ENCODE peak calls at places on chromosomes 1 and 21, in six cellular contexts. B is right cardiac atrium; K is left ventricle myocardium inferior; J is pancreas; N is CD8-positive, alpha-beta memory T cell; G is mesenchymal stem cell. S is an unnamed sample.

GRCh38 chr1:111856411-111857135 is 100.9 kb downstream of the DDX20 start:
- DNase-seq in B (no peak), K (no peak), J (no peak), N (no peak), G (no peak), S (no peak)

GRCh38 chr1:244834596-244835275 is 722 bp upstream of the COX20 start:
- DNase-seq in B (no peak), K (peak), J (peak), N (peak), G (peak), S (peak)

GRCh38 chr1:201624741-201625646 is 86.1 kb downstream of the NAV1 start:
- DNase-seq in B (no peak), K (no peak), J (no peak), N (no peak), G (peak), S (no peak)

GRCh38 chr1:227929746-227930472 is 17.8 kb downstream of the WNT9A start:
- DNase-seq in B (peak), K (no peak), J (peak), N (no peak), G (no peak), S (no peak)

GRCh38 chr1:115036814-115037535 is 7.3 kb downstream of the TSHB start:
- DNase-seq in B (no peak), K (no peak), J (no peak), N (no peak), G (no peak), S (no peak)

GRCh38 chr1:205230965-205231364 is 3.2 kb downstream of the TMCC2 start:
- DNase-seq in B (no peak), K (no peak), J (no peak), N (no peak), G (no peak), S (no peak)

GRCh38 chr1:156295391-156295947 is at the start of gene GLMP:
- DNase-seq in B (peak), K (peak), J (peak), N (peak), G (peak), S (peak)

GRCh38 chr1:109270623-109271317 is 12.2 kb downstream of the PSRC1 start:
- DNase-seq in B (no peak), K (peak), J (no peak), N (no peak), G (no peak), S (no peak)

GRCh38 chr1:66981679-66982078 is 56.9 kb downstream of the MIER1 start:
- DNase-seq in B (no peak), K (no peak), J (no peak), N (peak), G (peak), S (no peak)

GRCh38 chr1:66211521-66211920 is 322.4 kb upstream of the SGIP1 start:
- DNase-seq in B (no peak), K (no peak), J (no peak), N (no peak), G (no peak), S (no peak)

GRCh38 chr1:96845464-96845863 is 123.9 kb downstream of the PTBP2 start:
- DNase-seq in B (peak), K (no peak), J (peak), N (no peak), G (peak), S (no peak)

GRCh38 chr1:93811646-93812045 is 67.4 kb downstream of the DNTTIP2 start:
- DNase-seq in B (no peak), K (no peak), J (no peak), N (no peak), G (no peak), S (no peak)

GRCh38 chr1:6471086-6471841 is 5.3 kb upstream of the TNFRSF25 start:
- DNase-seq in B (no peak), K (no peak), J (peak), N (no peak), G (no peak), S (no peak)

GRCh38 chr1:208888376-208888775 is 644.2 kb upstream of the PLXNA2 start:
- DNase-seq in B (no peak), K (no peak), J (no peak), N (no peak), G (no peak), S (no peak)

GRCh38 chr1:169957884-169958283 is 64.2 kb upstream of the SCYL3 start:
- DNase-seq in B (no peak), K (no peak), J (no peak), N (no peak), G (no peak), S (no peak)

GRCh38 chr1:67446893-67447292 is 16.7 kb upstream of the SERBP1 start:
- DNase-seq in B (no peak), K (no peak), J (no peak), N (no peak), G (no peak), S (no peak)

GRCh38 chr1:183480971-183481431 is 8.7 kb downstream of the SMG7 start:
- DNase-seq in B (no peak), K (no peak), J (no peak), N (no peak), G (no peak), S (no peak)

GRCh38 chr1:157431751-157432150 is 120.6 kb downstream of the FCRL5 start:
- DNase-seq in B (no peak), K (no peak), J (no peak), N (no peak), G (no peak), S (no peak)

GRCh38 chr1:46400398-46400797 is 6.3 kb downstream of the FAAH start:
- DNase-seq in B (no peak), K (no peak), J (no peak), N (no peak), G (no peak), S (no peak)

GRCh38 chr1:172949096-172949495 is 101.6 kb downstream of the TNFSF18 start:
- DNase-seq in B (no peak), K (no peak), J (no peak), N (no peak), G (no peak), S (no peak)

GRCh38 chr1:42639116-42639515 is 19.1 kb upstream of the PPIH start:
- DNase-seq in B (no peak), K (no peak), J (no peak), N (no peak), G (no peak), S (no peak)

GRCh38 chr21:42624095-42624830 is 29.2 kb upstream of the PDE9A start:
- DNase-seq in B (no peak), K (no peak), J (no peak), N (no peak), G (no peak), S (no peak)

GRCh38 chr1:93779540-93780121 is 98.0 kb upstream of the BCAR3 start:
- DNase-seq in B (no peak), K (no peak), J (no peak), N (no peak), G (peak), S (no peak)

GRCh38 chr21:42670884-42671283 is 17.5 kb downstream of the PDE9A start:
- DNase-seq in B (peak), K (no peak), J (no peak), N (no peak), G (peak), S (no peak)

GRCh38 chr1:9073148-9073547 is 3.7 kb upstream of the SLC2A5 start:
- DNase-seq in B (no peak), K (no peak), J (no peak), N (no peak), G (no peak), S (no peak)

GRCh38 chr1:9069324-9070100 is at the start of gene SLC2A5:
- DNase-seq in B (no peak), K (no peak), J (no peak), N (no peak), G (no peak), S (no peak)

GRCh38 chr1:9070421-9071015 is 1.1 kb upstream of the SLC2A5 start:
- DNase-seq in B (no peak), K (no peak), J (no peak), N (no peak), G (no peak), S (no peak)

GRCh38 chr1:9068971-9069323 is 488 bp downstream of the SLC2A5 start:
- DNase-seq in B (no peak), K (no peak), J (no peak), N (no peak), G (no peak), S (no peak)

DNA sequence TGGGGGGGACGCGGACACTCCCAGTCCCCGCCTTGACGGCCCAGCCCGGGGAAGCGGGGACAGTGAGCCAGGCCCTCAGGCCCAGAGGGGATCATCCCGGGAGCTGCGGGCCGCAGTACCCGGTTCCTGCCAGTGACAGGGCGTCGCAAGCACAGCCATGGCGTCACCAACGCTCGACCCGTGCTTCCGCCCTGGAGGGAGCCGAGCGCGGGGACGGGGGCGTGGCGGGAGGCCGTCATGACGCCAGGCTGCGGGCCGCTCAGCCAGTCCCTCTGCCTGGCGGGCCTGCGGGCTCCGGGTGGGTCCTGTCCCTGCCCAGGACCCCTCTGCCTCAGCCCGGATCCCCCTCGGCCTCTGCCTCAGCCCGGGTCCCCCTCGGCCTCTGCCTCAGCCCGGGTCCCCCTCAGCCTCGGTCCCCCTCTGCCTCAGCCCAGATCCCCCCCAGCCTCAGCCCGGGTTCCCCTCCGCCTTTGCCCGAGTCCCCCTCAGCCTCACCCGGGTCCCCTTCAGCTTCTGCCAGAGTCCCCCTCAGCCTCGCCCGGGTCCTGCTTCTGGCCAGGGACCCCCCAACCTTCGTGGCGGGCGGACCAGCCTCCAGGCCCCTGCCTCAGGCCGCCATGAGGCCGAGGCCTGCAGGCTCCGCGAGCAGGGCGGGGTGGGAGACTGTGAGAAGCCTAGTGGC is 2.3 kb upstream of the SLC2A5 start:
- DNase-seq in B (no peak), K (no peak), J (no peak), N (no peak), G (no peak), S (no peak)
- H3K4me3 ChIP-seq in B (no peak), K (no peak), J (no peak), N (no peak), G (no peak), S (no peak)

GRCh38 chr1:153921803-153922075 is 1.0 kb downstream of the GATAD2B start:
- DNase-seq in B (peak), K (no peak), J (no peak), N (no peak), G (peak), S (no peak)
- H3K4me3 ChIP-seq in B (peak), K (peak), J (peak), N (peak), G (peak), S (peak)

GRCh38 chr1:31700468-31701136 is 3.2 kb downstream of the COL16A1 start:
- DNase-seq in B (no peak), K (no peak), J (no peak), N (no peak), G (no peak), S (no peak)

GRCh38 chr1:31699341-31699891 is 4.4 kb downstream of the COL16A1 start:
- DNase-seq in B (no peak), K (no peak), J (no peak), N (no peak), G (no peak), S (no peak)

GRCh38 chr1:31702836-31703404 is 897 bp downstream of the COL16A1 start:
- DNase-seq in B (no peak), K (no peak), J (no peak), N (no peak), G (no peak), S (no peak)

GRCh38 chr1:31703431-31704260 is at the start of gene COL16A1:
- DNase-seq in B (peak), K (peak), J (peak), N (no peak), G (peak), S (peak)

GRCh38 chr1:31701137-31701736 is 2.6 kb downstream of the COL16A1 start:
- DNase-seq in B (peak), K (peak), J (peak), N (no peak), G (peak), S (peak)
- H3K4me3 ChIP-seq in B (no peak), K (peak), J (no peak), N (no peak), G (peak), S (no peak)

GRCh38 chr1:22952694-22953391 is 19.8 kb downstream of the LACTBL1 start:
- DNase-seq in B (peak), K (no peak), J (no peak), N (no peak), G (no peak), S (no peak)
- H3K4me3 ChIP-seq in B (no peak), K (peak), J (peak), N (no peak), G (no peak), S (no peak)

DNA sequence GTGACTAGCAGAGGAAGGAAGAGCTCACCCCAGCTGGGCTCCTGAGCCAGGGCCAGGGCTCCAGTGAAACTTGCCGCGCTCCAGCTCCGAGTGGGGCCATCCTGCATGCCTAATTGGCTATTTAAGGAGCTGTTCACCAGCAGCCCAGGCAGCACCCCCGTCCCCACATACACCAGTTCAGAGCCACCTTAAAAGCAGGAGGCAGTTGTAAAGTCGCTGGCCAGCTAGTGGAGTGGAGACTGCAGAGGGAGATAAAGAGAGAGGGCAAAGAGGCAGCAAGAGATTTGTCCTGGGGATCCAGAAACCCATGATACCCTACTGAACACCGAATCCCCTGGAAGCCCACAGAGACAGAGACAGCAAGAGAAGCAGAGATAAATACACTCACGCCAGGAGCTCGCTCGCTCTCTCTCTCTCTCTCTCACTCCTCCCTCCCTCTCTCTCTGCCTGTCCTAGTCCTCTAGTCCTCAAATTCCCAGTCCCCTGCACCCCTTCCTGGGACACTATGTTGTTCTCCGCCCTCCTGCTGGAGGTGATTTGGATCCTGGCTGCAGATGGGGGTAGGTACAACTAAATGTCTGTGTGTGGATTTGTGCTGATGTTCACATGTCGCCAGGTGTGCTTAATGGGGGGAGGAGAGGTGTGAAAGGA is at the start of gene CA14:
- DNase-seq in B (peak), K (peak), J (no peak), N (no peak), G (peak), S (no peak)
- H3K4me3 ChIP-seq in B (peak), K (peak), J (no peak), N (no peak), G (no peak), S (no peak)

GRCh38 chr1:186183970-186184628 is 191.0 kb downstream of the TPR start:
- DNase-seq in B (no peak), K (no peak), J (no peak), N (no peak), G (peak), S (no peak)
- H3K4me3 ChIP-seq in B (no peak), K (no peak), J (no peak), N (no peak), G (peak), S (no peak)

GRCh38 chr1:151130837-151131586 is 15.4 kb downstream of the SEMA6C start:
- DNase-seq in B (peak), K (peak), J (peak), N (peak), G (peak), S (peak)

GRCh38 chr1:151132676-151133338 is 13.6 kb downstream of the SEMA6C start:
- DNase-seq in B (peak), K (no peak), J (peak), N (no peak), G (no peak), S (no peak)

GRCh38 chr1:151134396-151134795 is 12.0 kb downstream of the SEMA6C start:
- DNase-seq in B (no peak), K (no peak), J (no peak), N (no peak), G (no peak), S (no peak)

GRCh38 chr1:151133339-151133761 is 13.1 kb downstream of the SEMA6C start:
- DNase-seq in B (peak), K (no peak), J (peak), N (no peak), G (no peak), S (no peak)

GRCh38 chr1:151131832-151132675 is 14.4 kb downstream of the SEMA6C start:
- DNase-seq in B (peak), K (no peak), J (no peak), N (no peak), G (peak), S (no peak)
- H3K4me3 ChIP-seq in B (peak), K (peak), J (peak), N (peak), G (peak), S (no peak)

DNA sequence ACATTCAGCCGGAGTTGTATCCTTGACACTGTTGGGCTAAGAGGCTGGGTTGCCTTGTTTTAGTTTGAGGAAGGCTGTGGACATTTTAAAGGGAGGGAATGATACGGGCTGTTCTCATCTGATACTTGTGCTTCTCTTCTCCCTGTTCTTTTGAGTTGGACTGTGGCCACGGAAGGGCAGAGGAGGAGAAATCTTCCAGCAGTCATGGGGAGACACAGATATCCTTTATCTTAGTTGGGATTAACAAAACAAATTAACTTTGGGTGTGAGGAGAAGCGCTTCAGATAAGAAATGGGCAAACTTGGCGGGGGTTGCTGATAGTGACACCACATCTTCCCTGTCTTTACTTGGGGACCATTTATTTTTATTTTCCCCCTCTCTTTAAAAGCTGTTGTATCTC is 138.8 kb downstream of the ROR1 start:
- DNase-seq in B (no peak), K (no peak), J (no peak), N (no peak), G (no peak), S (no peak)
- H3K4me3 ChIP-seq in B (no peak), K (no peak), J (no peak), N (no peak), G (no peak), S (no peak)

S was measured in lung.